ENCODE peak calls at places on chromosomes 16 and 17, in four cellular contexts. K is IMR-90, B is fibroblast of villous mesenchyme, E is small intestine. H is an unnamed sample.

GRCh38 chr16:4303973-4304372 is 11.9 kb upstream of the GLIS2 start:
- DNase-seq in K (no peak), B (no peak), E (no peak), H (no peak)

GRCh38 chr16:84526794-84527485 is 22.5 kb upstream of the MEAK7 start:
- DNase-seq in K (peak), B (peak), E (no peak), H (peak)

GRCh38 chr17:57356153-57356721 is 99.9 kb downstream of the MSI2 start:
- DNase-seq in K (no peak), B (no peak), E (no peak), H (no peak)

GRCh38 chr16:74807052-74807646 is 32.5 kb upstream of the FA2H start:
- DNase-seq in K (no peak), B (no peak), E (no peak), H (no peak)

GRCh38 chr16:66426112-66427035 is 721 bp upstream of the BEAN1 start:
- DNase-seq in K (no peak), B (no peak), E (no peak), H (no peak)

GRCh38 chr16:78439646-78440045 is 340.2 kb downstream of the WWOX start:
- DNase-seq in K (no peak), B (no peak), E (no peak), H (no peak)

GRCh38 chr17:56978441-56979090 is 635 bp downstream of the SCPEP1 start:
- DNase-seq in K (peak), B (peak), E (peak), H (peak)

GRCh38 chr16:85571813-85572619 is 41.1 kb upstream of the GSE1 start:
- DNase-seq in K (no peak), B (no peak), E (no peak), H (no peak)

GRCh38 chr17:83007504-83008475 is 71.6 kb upstream of the METRNL start:
- DNase-seq in K (no peak), B (no peak), E (no peak), H (no peak)

GRCh38 chr16:2663553-2664521 is 18.5 kb upstream of the KCTD5 start:
- DNase-seq in K (no peak), B (peak), E (peak), H (peak)

GRCh38 chr16:3150346-3151218 is 15.8 kb downstream of the ZNF213 start:
- DNase-seq in K (peak), B (peak), E (peak), H (peak)

GRCh38 chr16:77660311-77660710 is 62.0 kb upstream of the NUDT7 start:
- DNase-seq in K (peak), B (peak), E (no peak), H (peak)

GRCh38 chr16:82748026-82748425 is 121.3 kb downstream of the CDH13 start:
- DNase-seq in K (peak), B (peak), E (peak), H (peak)

GRCh38 chr17:70552230-70552981 is 383.1 kb downstream of the KCNJ2 start:
- DNase-seq in K (peak), B (peak), E (peak), H (peak)

GRCh38 chr16:12054868-12055267 is 78.3 kb downstream of the SNX29 start:
- DNase-seq in K (no peak), B (no peak), E (no peak), H (no peak)

GRCh38 chr17:42623732-42624596 is 14.5 kb downstream of the TUBG1 start:
- DNase-seq in K (peak), B (no peak), E (peak), H (peak)

GRCh38 chr17:7237761-7238417 is 1.4 kb downstream of the PHF23 start:
- DNase-seq in K (peak), B (peak), E (peak), H (peak)

DNA sequence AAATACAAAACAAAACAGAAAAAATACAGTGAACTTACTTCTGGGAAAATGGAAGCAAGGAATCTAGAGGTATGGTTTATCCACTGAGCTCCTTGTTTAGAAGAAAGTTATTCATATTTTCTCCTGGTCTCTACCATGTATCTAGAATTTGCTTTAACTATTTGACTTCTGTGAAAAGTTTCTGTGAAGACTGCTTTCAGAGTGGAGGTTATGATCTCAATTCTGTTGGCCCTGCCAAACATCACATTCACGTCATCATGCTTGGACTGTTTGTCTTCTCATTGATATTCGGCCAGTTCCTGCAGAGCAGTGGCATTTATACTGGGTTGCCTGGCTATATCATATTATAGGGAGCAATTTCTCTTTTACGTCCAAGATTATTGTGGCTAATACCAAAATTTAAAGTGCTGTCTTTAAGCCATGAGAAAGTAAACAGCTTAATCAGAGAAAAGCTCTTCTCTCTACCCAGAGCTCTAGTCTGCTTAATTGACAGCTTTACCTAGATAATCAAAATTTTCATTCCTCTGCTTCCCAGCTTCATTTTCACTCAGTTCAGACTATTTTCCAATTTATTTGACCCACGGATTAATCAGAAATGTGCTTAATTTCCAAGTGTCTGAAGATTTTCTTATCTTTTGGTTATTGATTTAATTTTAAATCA is at the start of gene ABCA8:
- DNase-seq in K (peak), B (peak), E (no peak), H (peak)
- H3K4me3 ChIP-seq in K (peak), B (peak), E (no peak), H (peak)

GRCh38 chr17:48051706-48052486 is 3.7 kb downstream of the NFE2L1 start:
- DNase-seq in K (peak), B (peak), E (peak), H (peak)

GRCh38 chr17:48054238-48055185 is 6.4 kb downstream of the NFE2L1 start:
- DNase-seq in K (peak), B (peak), E (no peak), H (peak)

GRCh38 chr17:48051278-48051677 is 3.1 kb downstream of the NFE2L1 start:
- DNase-seq in K (no peak), B (no peak), E (no peak), H (no peak)

GRCh38 chr17:48053758-48054237 is 5.6 kb downstream of the NFE2L1 start:
- DNase-seq in K (no peak), B (no peak), E (no peak), H (no peak)

GRCh38 chr17:48052956-48053757 is 5.0 kb downstream of the NFE2L1 start:
- DNase-seq in K (peak), B (peak), E (no peak), H (peak)
- H3K4me3 ChIP-seq in K (no peak), B (peak), E (peak), H (no peak)

DNA sequence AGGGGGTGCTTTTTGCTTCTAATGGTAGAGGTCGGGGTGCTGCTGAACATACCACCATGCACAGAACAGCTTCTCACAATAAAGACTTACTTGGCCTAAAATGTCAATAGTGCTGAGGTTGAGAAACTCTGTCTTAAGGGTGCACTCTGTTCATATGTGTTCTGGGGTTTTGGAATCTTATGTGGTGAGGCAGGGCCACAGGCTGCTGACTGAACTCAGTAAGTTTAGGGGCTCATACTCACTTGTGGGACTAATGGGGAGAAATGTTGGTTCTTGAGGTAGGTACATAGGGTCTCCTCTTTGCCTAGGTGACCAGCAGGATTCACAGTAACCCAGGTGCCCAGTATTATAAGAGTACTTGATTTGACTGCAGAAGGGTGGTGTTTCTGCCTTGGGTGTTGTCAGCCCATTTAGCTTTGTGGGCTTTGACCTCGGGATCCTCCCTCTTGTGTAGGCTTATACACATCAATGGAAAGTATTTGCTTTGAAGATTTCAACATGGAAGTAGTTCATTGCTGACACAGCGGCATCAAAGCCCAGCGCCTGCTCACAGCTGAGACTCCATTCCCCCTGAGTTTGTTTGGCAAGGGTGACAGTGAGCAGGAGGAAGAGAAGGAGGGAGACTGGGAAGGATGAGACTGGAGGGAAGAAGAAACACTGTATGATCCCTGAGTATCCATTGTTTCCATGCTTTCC is 17.2 kb downstream of the SLC7A6 start:
- DNase-seq in K (no peak), B (no peak), E (no peak), H (no peak)
- H3K4me3 ChIP-seq in K (no peak), B (no peak), E (no peak), H (no peak)

DNA sequence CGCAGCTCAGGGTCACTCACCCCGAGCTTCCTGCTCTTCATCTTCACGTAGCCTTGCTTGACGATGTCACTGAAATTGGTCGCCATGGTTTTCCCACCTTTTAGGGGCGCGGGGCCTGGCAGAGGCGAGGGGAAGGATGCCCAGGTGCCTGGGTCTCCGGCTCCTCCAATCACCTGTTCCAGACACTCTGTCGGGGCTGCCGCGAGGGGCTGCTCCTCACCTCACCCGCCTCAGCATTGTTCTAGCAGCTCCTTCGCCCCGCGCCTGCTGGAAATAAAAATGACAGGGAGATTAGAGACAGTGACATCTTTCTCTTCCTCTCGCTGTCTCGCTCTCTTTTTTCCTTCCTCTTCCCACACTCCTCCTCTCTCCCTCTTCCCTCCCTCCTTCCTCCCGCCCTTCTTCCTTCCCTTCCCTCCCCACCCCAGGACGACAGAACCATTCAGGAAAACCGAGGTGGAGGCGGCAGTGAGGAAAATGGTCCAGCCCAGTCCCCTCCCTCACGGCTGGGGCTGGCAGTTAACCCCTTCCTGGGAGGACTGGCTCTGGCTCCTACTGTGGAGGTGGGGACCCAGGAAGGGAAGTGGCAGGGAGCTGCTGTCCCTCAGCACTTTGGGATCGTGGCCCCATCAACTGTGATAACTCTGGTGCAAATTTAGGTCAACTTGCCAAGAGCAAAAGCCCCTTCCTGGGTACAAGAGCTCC is 6.7 kb downstream of the DOK4 start:
- DNase-seq in K (peak), B (peak), E (peak), H (peak)
- H3K4me3 ChIP-seq in K (peak), B (peak), E (no peak), H (peak)

GRCh38 chr16:68087688-68088087 is 2.5 kb downstream of the NFATC3 start:
- DNase-seq in K (no peak), B (no peak), E (no peak), H (no peak)
- H3K4me3 ChIP-seq in K (no peak), B (no peak), E (no peak), H (no peak)

GRCh38 chr16:54931041-54931756 is 534 bp downstream of the IRX5 start:
- DNase-seq in K (no peak), B (no peak), E (no peak), H (peak)
- H3K4me3 ChIP-seq in K (peak), B (peak), E (peak), H (peak)

GRCh38 chr16:29697391-29697790 is 18.4 kb downstream of the QPRT start:
- DNase-seq in K (no peak), B (no peak), E (no peak), H (no peak)

GRCh38 chr16:29696881-29697331 is 17.9 kb downstream of the QPRT start:
- DNase-seq in K (no peak), B (no peak), E (no peak), H (no peak)

GRCh38 chr16:29698484-29699323 is 19.7 kb downstream of the QPRT start:
- DNase-seq in K (no peak), B (no peak), E (no peak), H (no peak)

GRCh38 chr16:29698042-29698441 is 19.1 kb downstream of the QPRT start:
- DNase-seq in K (no peak), B (no peak), E (no peak), H (no peak)

GRCh38 chr16:29694384-29695195 is 15.6 kb downstream of the QPRT start:
- DNase-seq in K (no peak), B (peak), E (no peak), H (peak)
- H3K4me3 ChIP-seq in K (no peak), B (no peak), E (no peak), H (no peak)